ENCODE peak calls at places on chromosomes 7 and 10, in five cellular contexts. One of them, this sample, is unnamed.

GRCh38 chr7:106625678-106626301 is 35.2 kb downstream of the CCDC71L start:
- DNase-seq in left ventricle myocardium inferior: no peak
- DNase-seq in cardiac fibroblast: no peak
- DNase-seq in astrocyte of the spinal cord: no peak
- DNase-seq in pancreas: no peak
- DNase-seq in this sample: no peak

GRCh38 chr10:47339186-47339735 is 8.9 kb upstream of the RBP3 start:
- DNase-seq in left ventricle myocardium inferior: no peak
- DNase-seq in cardiac fibroblast: no peak
- DNase-seq in astrocyte of the spinal cord: no peak
- DNase-seq in pancreas: no peak
- DNase-seq in this sample: no peak

GRCh38 chr10:112246-112645 is 23.0 kb upstream of the ZMYND11 start:
- DNase-seq in left ventricle myocardium inferior: no peak
- DNase-seq in cardiac fibroblast: no peak
- DNase-seq in astrocyte of the spinal cord: peak; percentile 5
- DNase-seq in pancreas: no peak
- DNase-seq in this sample: no peak

GRCh38 chr7:100173806-100174495 is 3.2 kb downstream of the GPC2 start:
- DNase-seq in left ventricle myocardium inferior: no peak
- DNase-seq in cardiac fibroblast: no peak
- DNase-seq in astrocyte of the spinal cord: no peak
- DNase-seq in pancreas: no peak
- DNase-seq in this sample: no peak

GRCh38 chr7:128876586-128876977 is 13.9 kb downstream of the ATP6V1F start:
- DNase-seq in left ventricle myocardium inferior: peak; percentile 3
- DNase-seq in cardiac fibroblast: no peak
- DNase-seq in astrocyte of the spinal cord: no peak
- DNase-seq in pancreas: no peak
- DNase-seq in this sample: no peak

GRCh38 chr7:1530946-1531262 is 402 bp downstream of the MAFK start:
- DNase-seq in left ventricle myocardium inferior: no peak
- DNase-seq in cardiac fibroblast: no peak
- DNase-seq in astrocyte of the spinal cord: no peak
- DNase-seq in pancreas: peak; percentile 21
- DNase-seq in this sample: no peak

GRCh38 chr10:34544400-34544799 is 270.7 kb downstream of the PARD3 start:
- DNase-seq in left ventricle myocardium inferior: no peak
- DNase-seq in cardiac fibroblast: no peak
- DNase-seq in astrocyte of the spinal cord: no peak
- DNase-seq in pancreas: no peak
- DNase-seq in this sample: no peak

GRCh38 chr10:79116801-79117723 is 48.3 kb downstream of the ZMIZ1 start:
- DNase-seq in left ventricle myocardium inferior: peak; percentile 57
- DNase-seq in cardiac fibroblast: peak; percentile 31
- DNase-seq in astrocyte of the spinal cord: no peak
- DNase-seq in pancreas: peak; percentile 94
- DNase-seq in this sample: no peak

GRCh38 chr7:128827971-128828711 is 2.1 kb upstream of the FLNC start:
- DNase-seq in left ventricle myocardium inferior: peak; percentile 72
- DNase-seq in cardiac fibroblast: peak; percentile 79
- DNase-seq in astrocyte of the spinal cord: peak; percentile 73
- DNase-seq in pancreas: no peak
- DNase-seq in this sample: no peak

GRCh38 chr10:96789571-96790108 is 42.5 kb upstream of the LCOR start:
- DNase-seq in left ventricle myocardium inferior: no peak
- DNase-seq in cardiac fibroblast: no peak
- DNase-seq in astrocyte of the spinal cord: peak; percentile 22
- DNase-seq in pancreas: no peak
- DNase-seq in this sample: no peak

GRCh38 chr7:148337166-148337565 is 253.4 kb upstream of the C7orf33 start:
- DNase-seq in left ventricle myocardium inferior: no peak
- DNase-seq in cardiac fibroblast: no peak
- DNase-seq in astrocyte of the spinal cord: no peak
- DNase-seq in pancreas: no peak
- DNase-seq in this sample: no peak

GRCh38 chr7:80136276-80137045 is 1.8 kb downstream of the GNAI1 start:
- DNase-seq in left ventricle myocardium inferior: no peak
- DNase-seq in cardiac fibroblast: peak; percentile 68
- DNase-seq in astrocyte of the spinal cord: peak; percentile 65
- DNase-seq in pancreas: no peak
- DNase-seq in this sample: no peak
- H3K4me3 ChIP-seq in left ventricle myocardium inferior: peak overlapping the region; percentile 95
- H3K4me3 ChIP-seq in cardiac fibroblast: peak overlapping the region; percentile 74
- H3K4me3 ChIP-seq in astrocyte of the spinal cord: peak overlapping the region; percentile 82
- H3K4me3 ChIP-seq in pancreas: peak overlapping the region; percentile 62
- H3K4me3 ChIP-seq in this sample: peak overlapping the region; percentile 97

GRCh38 chr7:143287935-143288826 is at the start of gene CASP2:
- DNase-seq in left ventricle myocardium inferior: peak; percentile 98
- DNase-seq in cardiac fibroblast: peak; percentile 97
- DNase-seq in astrocyte of the spinal cord: peak; percentile 98
- DNase-seq in pancreas: peak; percentile 98
- DNase-seq in this sample: peak; percentile 96
- TF ChIP-seq CTCF in left ventricle myocardium inferior: peak; percentile 49
- TF ChIP-seq CTCF in cardiac fibroblast: peak; percentile 32
- TF ChIP-seq CTCF in astrocyte of the spinal cord: peak; percentile 39
- TF ChIP-seq CTCF in pancreas: no peak
- TF ChIP-seq CTCF in this sample: peak; percentile 70

DNA sequence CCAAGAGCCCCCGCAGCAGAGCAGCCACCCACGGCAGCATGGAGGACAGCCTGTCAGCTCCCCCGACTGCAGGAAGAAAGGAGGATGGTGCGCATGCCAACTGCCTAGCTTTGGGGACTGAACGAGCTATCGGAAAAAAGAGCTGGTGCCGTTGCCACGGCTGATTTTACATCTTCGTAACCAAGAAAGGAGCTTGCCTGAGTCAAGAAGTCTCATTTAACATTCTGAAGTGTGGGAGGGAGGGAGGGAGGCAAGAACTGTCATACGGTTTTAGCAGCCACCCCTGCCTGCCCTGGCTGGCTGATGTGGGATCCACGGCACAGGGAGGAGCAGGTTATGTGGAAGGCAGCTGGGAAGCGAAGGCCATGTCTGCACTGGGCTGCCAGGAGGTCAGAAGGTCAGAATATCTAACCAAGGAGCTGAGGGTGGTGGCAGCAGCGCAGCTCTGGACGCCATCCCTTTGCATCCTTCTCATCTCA is 74.7 kb upstream of the CAMK2B start:
- DNase-seq in left ventricle myocardium inferior: no peak
- DNase-seq in cardiac fibroblast: no peak
- DNase-seq in astrocyte of the spinal cord: no peak
- DNase-seq in pancreas: no peak
- DNase-seq in this sample: peak; percentile 63
- H3K4me3 ChIP-seq in left ventricle myocardium inferior: no peak overlapping the region
- H3K4me3 ChIP-seq in cardiac fibroblast: no peak overlapping the region
- H3K4me3 ChIP-seq in astrocyte of the spinal cord: no peak overlapping the region
- H3K4me3 ChIP-seq in pancreas: no peak overlapping the region
- H3K4me3 ChIP-seq in this sample: peak overlapping the region; percentile 15

GRCh38 chr10:118175148-118175547 is 128.4 kb upstream of the RAB11FIP2 start:
- DNase-seq in left ventricle myocardium inferior: no peak
- DNase-seq in cardiac fibroblast: no peak
- DNase-seq in astrocyte of the spinal cord: no peak
- DNase-seq in pancreas: no peak
- DNase-seq in this sample: no peak

DNA sequence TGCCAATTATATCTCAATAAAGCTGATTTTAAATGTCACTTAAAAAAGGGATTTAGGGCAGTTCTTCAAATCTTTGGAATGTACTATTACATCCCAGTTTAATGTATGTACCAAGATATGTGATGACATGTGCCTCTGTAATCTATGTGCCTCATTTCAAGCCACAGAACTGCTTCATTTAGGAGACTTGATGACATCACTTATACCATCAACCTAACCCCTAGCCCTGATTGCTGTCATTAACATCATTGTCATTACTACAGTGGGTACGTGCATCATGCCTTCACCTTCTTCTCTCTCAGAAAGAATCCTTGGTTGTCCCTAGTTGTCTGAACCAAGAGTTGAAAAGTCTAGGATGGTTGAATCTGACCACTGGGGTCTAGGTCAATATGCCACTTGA is 134.3 kb upstream of the RAB11FIP2 start:
- DNase-seq in left ventricle myocardium inferior: no peak
- DNase-seq in cardiac fibroblast: no peak
- DNase-seq in astrocyte of the spinal cord: no peak
- DNase-seq in pancreas: no peak
- DNase-seq in this sample: no peak
- TF ChIP-seq CTCF in left ventricle myocardium inferior: no peak
- TF ChIP-seq CTCF in cardiac fibroblast: no peak
- TF ChIP-seq CTCF in astrocyte of the spinal cord: no peak
- TF ChIP-seq CTCF in pancreas: no peak
- TF ChIP-seq CTCF in this sample: no peak